ENCODE peak calls at places on chromosomes 7 and 10, in six cellular contexts. One of them, this sample, is unnamed.

GRCh38 chr10:24435374-24435773 is 226.4 kb downstream of the KIAA1217 start:
- DNase-seq in HCT116: no peak
- DNase-seq in gastrocnemius medialis: no peak
- DNase-seq in adrenal gland: no peak
- DNase-seq in uterus: no peak
- DNase-seq in GM12878: no peak
- DNase-seq in this sample: no peak

GRCh38 chr7:28813238-28813962 is 144.7 kb downstream of the TRIL start:
- DNase-seq in uterus: no peak
- DNase-seq in HCT116: no peak
- DNase-seq in gastrocnemius medialis: no peak
- DNase-seq in GM12878: peak; percentile 24
- DNase-seq in adrenal gland: no peak
- DNase-seq in this sample: no peak

GRCh38 chr7:44636041-44636580 is 29.7 kb downstream of the OGDH start:
- DNase-seq in gastrocnemius medialis: no peak
- DNase-seq in GM12878: no peak
- DNase-seq in adrenal gland: peak; percentile 52
- DNase-seq in uterus: no peak
- DNase-seq in HCT116: no peak
- DNase-seq in this sample: no peak

GRCh38 chr10:72334832-72335393 is 19.8 kb downstream of the DNAJB12 start:
- DNase-seq in gastrocnemius medialis: peak; percentile 78
- DNase-seq in uterus: peak; percentile 92
- DNase-seq in HCT116: no peak
- DNase-seq in GM12878: peak; percentile 95
- DNase-seq in adrenal gland: peak; percentile 97
- DNase-seq in this sample: peak; percentile 98

GRCh38 chr10:104028146-104028545 is 57.5 kb downstream of the COL17A1 start:
- DNase-seq in GM12878: no peak
- DNase-seq in gastrocnemius medialis: no peak
- DNase-seq in HCT116: peak; percentile 29
- DNase-seq in adrenal gland: no peak
- DNase-seq in uterus: no peak
- DNase-seq in this sample: no peak

GRCh38 chr10:124653811-124654651 is 90.1 kb downstream of the FAM53B start:
- DNase-seq in HCT116: no peak
- DNase-seq in gastrocnemius medialis: no peak
- DNase-seq in GM12878: no peak
- DNase-seq in uterus: peak; percentile 66
- DNase-seq in adrenal gland: peak; percentile 69
- DNase-seq in this sample: no peak

GRCh38 chr10:42638821-42639270 is 476 bp upstream of the ZNF33B start:
- DNase-seq in GM12878: no peak
- DNase-seq in gastrocnemius medialis: no peak
- DNase-seq in adrenal gland: no peak
- DNase-seq in uterus: no peak
- DNase-seq in HCT116: no peak
- DNase-seq in this sample: no peak

GRCh38 chr7:50761722-50762121 is 21.0 kb downstream of the GRB10 start:
- DNase-seq in gastrocnemius medialis: no peak
- DNase-seq in adrenal gland: no peak
- DNase-seq in GM12878: no peak
- DNase-seq in HCT116: no peak
- DNase-seq in uterus: no peak
- DNase-seq in this sample: no peak

GRCh38 chr10:102859911-102860310 is 5.9 kb downstream of the BORCS7 start:
- DNase-seq in gastrocnemius medialis: no peak
- DNase-seq in GM12878: no peak
- DNase-seq in adrenal gland: no peak
- DNase-seq in HCT116: no peak
- DNase-seq in uterus: no peak
- DNase-seq in this sample: no peak

GRCh38 chr10:102856758-102857424 is 2.8 kb downstream of the BORCS7 start:
- DNase-seq in HCT116: no peak
- DNase-seq in GM12878: no peak
- DNase-seq in uterus: no peak
- DNase-seq in gastrocnemius medialis: no peak
- DNase-seq in adrenal gland: peak; percentile 36
- DNase-seq in this sample: no peak

GRCh38 chr10:102850025-102850518 is 4.0 kb upstream of the BORCS7 start:
- DNase-seq in GM12878: no peak
- DNase-seq in HCT116: no peak
- DNase-seq in uterus: no peak
- DNase-seq in gastrocnemius medialis: no peak
- DNase-seq in adrenal gland: peak; percentile 48
- DNase-seq in this sample: no peak

DNA sequence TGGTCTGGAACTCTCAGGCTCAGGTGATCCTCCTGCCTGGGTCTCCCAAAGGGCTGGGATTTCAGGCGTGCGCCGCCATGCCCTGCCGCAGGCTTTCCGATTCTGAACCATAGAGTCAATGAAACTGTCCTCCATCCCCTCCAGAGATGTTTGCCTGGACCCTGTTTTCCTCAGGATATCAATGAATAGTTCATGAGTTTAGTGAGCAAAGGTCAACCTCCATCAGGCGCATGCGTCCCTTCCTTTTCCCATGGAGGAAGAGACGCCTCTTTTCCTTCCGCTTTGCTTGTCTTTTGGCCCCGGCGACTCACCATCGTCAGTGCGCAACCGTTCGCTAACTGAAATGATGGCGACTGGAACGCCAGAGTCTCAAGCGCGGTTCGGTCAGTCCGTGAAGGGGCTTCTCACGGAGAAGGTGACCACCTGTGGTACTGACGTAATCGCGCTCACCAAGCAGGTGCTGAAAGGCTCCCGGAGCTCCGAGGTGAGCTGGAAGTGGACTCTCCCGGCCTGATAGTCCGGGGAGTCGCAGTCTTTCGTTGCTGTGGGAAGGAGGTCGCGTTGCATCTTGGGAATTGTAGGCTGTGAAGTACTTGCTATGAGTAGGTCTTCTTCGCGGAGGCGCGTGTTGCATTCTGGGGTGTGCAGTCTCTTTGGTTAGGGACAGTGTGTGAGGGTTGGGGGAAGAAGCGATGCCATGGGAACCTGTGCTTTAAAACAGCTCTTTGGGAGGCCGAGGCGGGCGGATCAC is at the start of gene BORCS7:
- DNase-seq in gastrocnemius medialis: peak; percentile 95
- DNase-seq in HCT116: peak; percentile 99
- DNase-seq in GM12878: peak; percentile 91
- DNase-seq in adrenal gland: peak; percentile 99
- DNase-seq in uterus: peak; percentile 95
- DNase-seq in this sample: peak; percentile 92
- TF ChIP-seq POLR2A in gastrocnemius medialis: peak; percentile 77
- TF ChIP-seq POLR2A in HCT116: peak; percentile 88
- TF ChIP-seq POLR2A in GM12878: peak; percentile 90
- TF ChIP-seq POLR2A in adrenal gland: peak; percentile 91
- TF ChIP-seq POLR2A in uterus: peak; percentile 73
- TF ChIP-seq POLR2A in this sample: peak; percentile 80

GRCh38 chr10:61183971-61184370 is 240.0 kb upstream of the RHOBTB1 start:
- DNase-seq in HCT116: no peak
- DNase-seq in gastrocnemius medialis: no peak
- DNase-seq in uterus: no peak
- DNase-seq in adrenal gland: no peak
- DNase-seq in GM12878: no peak
- DNase-seq in this sample: no peak
- H3K9me3 ChIP-seq in HCT116: no peaks in the 10 kb centered on the region
- H3K9me3 ChIP-seq in gastrocnemius medialis: no peaks in the 10 kb centered on the region
- H3K9me3 ChIP-seq in uterus: no peaks in the 10 kb centered on the region
- H3K9me3 ChIP-seq in adrenal gland: no peaks in the 10 kb centered on the region
- H3K9me3 ChIP-seq in GM12878: no peaks in the 10 kb centered on the region
- H3K9me3 ChIP-seq in this sample: no peaks in the 10 kb centered on the region

DNA sequence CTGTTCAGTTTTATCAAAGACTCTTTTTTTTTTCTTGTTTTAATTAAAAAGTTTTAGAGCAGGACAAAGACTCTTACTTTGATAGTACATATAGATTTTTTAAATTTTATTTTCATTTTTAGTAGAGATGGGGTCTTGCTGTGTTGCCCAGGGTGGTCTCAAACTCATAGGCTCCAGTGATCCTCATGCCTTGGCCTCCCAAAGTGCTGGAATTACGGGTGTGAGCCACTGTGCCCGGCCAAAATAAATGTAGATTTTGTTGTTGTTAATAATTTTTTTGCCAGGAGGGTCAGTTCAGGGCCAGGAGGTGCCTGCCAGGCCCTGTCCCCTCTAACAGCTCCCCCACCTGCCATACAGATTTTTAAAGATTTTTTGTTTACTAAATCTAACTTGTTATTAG is 17.0 kb downstream of the DENND10 start:
- DNase-seq in GM12878: no peak
- DNase-seq in HCT116: no peak
- DNase-seq in adrenal gland: no peak
- DNase-seq in gastrocnemius medialis: no peak
- DNase-seq in uterus: no peak
- DNase-seq in this sample: no peak
- H3K36me3 ChIP-seq in GM12878: no peaks in the 10 kb centered on the region
- H3K36me3 ChIP-seq in HCT116: peaks cover 11% of the 10 kb centered on the region
- H3K36me3 ChIP-seq in adrenal gland: peaks cover 50% of the 10 kb centered on the region
- H3K36me3 ChIP-seq in gastrocnemius medialis: no peaks in the 10 kb centered on the region
- H3K36me3 ChIP-seq in uterus: no peaks in the 10 kb centered on the region
- H3K36me3 ChIP-seq in this sample: no peaks in the 10 kb centered on the region

GRCh38 chr7:97117372-97118188 is at the start of gene SDHAF3:
- DNase-seq in uterus: peak; percentile 96
- DNase-seq in HCT116: peak; percentile 96
- DNase-seq in adrenal gland: peak; percentile 99
- DNase-seq in gastrocnemius medialis: peak; percentile 89
- DNase-seq in GM12878: peak; percentile 90
- DNase-seq in this sample: peak; percentile 97
- TF ChIP-seq POLR2A in uterus: peak; percentile 64
- TF ChIP-seq POLR2A in HCT116: peak; percentile 80
- TF ChIP-seq POLR2A in adrenal gland: no peak
- TF ChIP-seq POLR2A in gastrocnemius medialis: peak; percentile 54
- TF ChIP-seq POLR2A in GM12878: peak; percentile 97
- TF ChIP-seq POLR2A in this sample: peak; percentile 23

GRCh38 chr7:47808321-47808720 is 139.9 kb downstream of the PKD1L1 start:
- DNase-seq in GM12878: no peak
- DNase-seq in HCT116: no peak
- DNase-seq in uterus: no peak
- DNase-seq in gastrocnemius medialis: no peak
- DNase-seq in adrenal gland: peak; percentile 42
- DNase-seq in this sample: no peak

GRCh38 chr7:47807756-47808155 is 140.5 kb downstream of the PKD1L1 start:
- DNase-seq in adrenal gland: peak; percentile 51
- DNase-seq in HCT116: no peak
- DNase-seq in uterus: no peak
- DNase-seq in gastrocnemius medialis: no peak
- DNase-seq in GM12878: no peak
- DNase-seq in this sample: no peak

GRCh38 chr7:47807126-47807525 is 141.1 kb downstream of the PKD1L1 start:
- DNase-seq in uterus: no peak
- DNase-seq in gastrocnemius medialis: no peak
- DNase-seq in adrenal gland: peak; percentile 51
- DNase-seq in GM12878: no peak
- DNase-seq in HCT116: no peak
- DNase-seq in this sample: no peak

GRCh38 chr7:47804767-47805545 is 143.3 kb downstream of the PKD1L1 start:
- DNase-seq in uterus: no peak
- DNase-seq in HCT116: no peak
- DNase-seq in adrenal gland: no peak
- DNase-seq in gastrocnemius medialis: no peak
- DNase-seq in GM12878: no peak
- DNase-seq in this sample: no peak

GRCh38 chr7:47806701-47807103 is 141.6 kb downstream of the PKD1L1 start:
- DNase-seq in gastrocnemius medialis: peak; percentile 28
- DNase-seq in HCT116: no peak
- DNase-seq in uterus: peak; percentile 60
- DNase-seq in adrenal gland: peak; percentile 76
- DNase-seq in GM12878: no peak
- DNase-seq in this sample: no peak
- H3K9me3 ChIP-seq in gastrocnemius medialis: no peaks in the 10 kb centered on the region
- H3K9me3 ChIP-seq in HCT116: no peaks in the 10 kb centered on the region
- H3K9me3 ChIP-seq in uterus: no peaks in the 10 kb centered on the region
- H3K9me3 ChIP-seq in adrenal gland: no peaks in the 10 kb centered on the region
- H3K9me3 ChIP-seq in GM12878: no peaks in the 10 kb centered on the region
- H3K9me3 ChIP-seq in this sample: no peaks in the 10 kb centered on the region